ENCODE peak calls at places on chromosome 5, in four cellular contexts. L is HFFc6; Z is hypothalamus; A is stimulated activated CD8-positive, alpha-beta memory T cell treated with anti-CD3 and anti-CD28 coated beads, Interleukin-15, amount 100 ng/mL, for 4 hours. X is an unnamed sample.

GRCh38 chr5:154478224-154478565 is at the start of gene HAND1:
- DNase-seq in Z (no peak), A (no peak), L (no peak), X (peak; percentile 52)

GRCh38 chr5:9712506-9713285 is 82.5 kb upstream of the TAS2R1 start:
- DNase-seq in Z (no peak), A (no peak), L (peak; percentile 95), X (no peak)

GRCh38 chr5:129945031-129945430 is 40.8 kb downstream of the CHSY3 start:
- DNase-seq in A (no peak), Z (no peak), L (no peak), X (no peak)

GRCh38 chr5:113232667-113233066 is 202.1 kb downstream of the TSSK1B start:
- DNase-seq in Z (no peak), A (no peak), L (no peak), X (no peak)

GRCh38 chr5:181271081-181271480 is 10.1 kb upstream of the TRIM52 start:
- DNase-seq in L (no peak), A (no peak), Z (no peak), X (no peak)

GRCh38 chr5:92629000-92629399 is 952.0 kb downstream of the NR2F1-AS1 start:
- DNase-seq in L (no peak), A (no peak), Z (no peak), X (no peak)

GRCh38 chr5:115770466-115770865 is 46.0 kb downstream of the CDO1 start:
- DNase-seq in A (no peak), L (no peak), Z (no peak), X (no peak)

GRCh38 chr5:67215592-67216471 is 19.2 kb upstream of the CD180 start:
- DNase-seq in Z (no peak), A (peak; percentile 43), L (peak; percentile 18), X (peak; percentile 68)

GRCh38 chr5:55173696-55174101 is 722 bp upstream of the CDC20B start:
- DNase-seq in Z (no peak), L (no peak), A (no peak), X (peak; percentile 24)

GRCh38 chr5:136814621-136815378 is 449.5 kb upstream of the TRPC7 start:
- DNase-seq in A (no peak), L (peak; percentile 41), Z (no peak), X (no peak)

GRCh38 chr5:64690417-64691151 is at the start of gene SHISAL2B:
- DNase-seq in A (no peak), L (no peak), Z (no peak), X (no peak)

GRCh38 chr5:172007795-172008465 is 1.5 kb upstream of the FBXW11 start:
- DNase-seq in A (no peak), L (peak; percentile 61), Z (no peak), X (no peak)

GRCh38 chr5:134541736-134542376 is 16.4 kb downstream of the JADE2 start:
- DNase-seq in Z (no peak), A (no peak), L (no peak), X (peak; percentile 68)

GRCh38 chr5:107808671-107809137 is 138.0 kb upstream of the EFNA5 start:
- DNase-seq in Z (no peak), A (no peak), L (no peak), X (no peak)

GRCh38 chr5:92042237-92042636 is 659.1 kb upstream of the ARRDC3 start:
- DNase-seq in L (no peak), A (no peak), Z (no peak), X (no peak)

GRCh38 chr5:94423411-94423810 is 195.0 kb downstream of the KIAA0825 start:
- DNase-seq in A (no peak), L (no peak), Z (no peak), X (no peak)

GRCh38 chr5:125336401-125336800 is 590.0 kb upstream of the ZNF608 start:
- DNase-seq in A (no peak), L (no peak), Z (no peak), X (no peak)

GRCh38 chr5:10149911-10150310 is 99.8 kb downstream of the ATPSCKMT start:
- DNase-seq in A (no peak), Z (no peak), L (no peak), X (no peak)

GRCh38 chr5:111165058-111165457 is 59.1 kb upstream of the CAMK4 start:
- DNase-seq in L (no peak), A (no peak), Z (no peak), X (no peak)

GRCh38 chr5:107388111-107388861 is 282.5 kb downstream of the EFNA5 start:
- DNase-seq in Z (no peak), L (peak; percentile 60), A (no peak), X (no peak)

GRCh38 chr5:176692326-176692725 is 45.0 kb downstream of the TSPAN17 start:
- DNase-seq in A (no peak), L (no peak), Z (no peak), X (no peak)

GRCh38 chr5:177466861-177467260 is 6.6 kb downstream of the DBN1 start:
- DNase-seq in L (no peak), A (no peak), Z (no peak), X (peak; percentile 20)

GRCh38 chr5:179140293-179140692 is 80.1 kb downstream of the ZNF354C start:
- DNase-seq in A (no peak), L (no peak), Z (no peak), X (no peak)

GRCh38 chr5:94241288-94241651 is 377.1 kb downstream of the KIAA0825 start:
- DNase-seq in Z (no peak), L (no peak), A (no peak), X (no peak)

GRCh38 chr5:106691701-106692100 is 979.0 kb downstream of the EFNA5 start:
- DNase-seq in Z (no peak), L (no peak), A (no peak), X (no peak)

GRCh38 chr5:115460476-115460875 is 84.1 kb downstream of the FEM1C start:
- DNase-seq in A (no peak), Z (no peak), L (peak; percentile 96), X (no peak)

GRCh38 chr5:65120371-65120967 is 351.7 kb downstream of the CWC27 start:
- DNase-seq in L (no peak), Z (no peak), A (no peak), X (no peak)

GRCh38 chr5:98769006-98769255 is 4.5 kb upstream of the RGMB start:
- DNase-seq in Z (peak; percentile 35), L (no peak), A (no peak), X (no peak)

GRCh38 chr5:170348069-170348702 is 41.0 kb downstream of the KCNMB1 start:
- DNase-seq in Z (no peak), L (no peak), A (no peak), X (no peak)

GRCh38 chr5:133461796-133462516 is 150.4 kb downstream of the FSTL4 start:
- DNase-seq in Z (no peak), L (no peak), A (no peak), X (no peak)

GRCh38 chr5:140142246-140142645 is 16.5 kb downstream of the IGIP start:
- DNase-seq in A (no peak), L (no peak), Z (no peak), X (no peak)

GRCh38 chr5:1511037-1511436 is 12.7 kb downstream of the LPCAT1 start:
- DNase-seq in Z (no peak), L (no peak), A (no peak), X (peak; percentile 52)

GRCh38 chr5:98768160-98769005 is 5.1 kb upstream of the RGMB start:
- DNase-seq in L (peak; percentile 59), Z (no peak), A (no peak), X (peak; percentile 31)

GRCh38 chr5:35926389-35927051 is 11.9 kb downstream of the CAPSL start:
- DNase-seq in L (peak; percentile 30), Z (no peak), A (peak; percentile 37), X (no peak)

GRCh38 chr5:42506662-42507061 is 83.4 kb downstream of the GHR start:
- DNase-seq in Z (no peak), L (no peak), A (no peak), X (no peak)

GRCh38 chr5:53481354-53481886 is 991 bp downstream of the FST start:
- DNase-seq in L (no peak), Z (no peak), A (no peak), X (no peak)

X was measured in pancreas.